ENCODE peak calls at places on chromosomes 1 and 21, in ten cellular contexts. S is NB4, O is HFF-Myc, V is neural crest cell, M is A549, Y is BE2C, Q is AG04450, I is body of pancreas, G is tibial artery, E is cardiac fibroblast. H is an unnamed sample.

GRCh38 chr21:45590246-45590725 is 48.0 kb upstream of the SLC19A1 start:
- DNase-seq in S (peak; percentile 62), O (no peak), V (peak; percentile 30), M (peak; percentile 46), Y (peak; percentile 79), Q (no peak), I (peak; percentile 78), G (peak; percentile 36), E (peak; percentile 68), H (peak; percentile 64)

GRCh38 chr21:10521091-10521598 is at the start of gene TPTE:
- DNase-seq in S (no peak), O (no peak), V (no peak), M (no peak), Y (peak; percentile 6), Q (no peak), I (no peak), G (no peak), E (no peak), H (no peak)

GRCh38 chr1:174877208-174877673 is 122.5 kb upstream of the CACYBP start:
- DNase-seq in S (no peak), O (no peak), V (no peak), M (no peak), Y (no peak), Q (no peak), I (peak; percentile 59), G (no peak), E (no peak), H (no peak)

GRCh38 chr1:180568211-180568610 is 9.4 kb downstream of the OVAAL start:
- DNase-seq in S (no peak), O (no peak), V (no peak), M (no peak), Y (no peak), Q (no peak), I (no peak), G (no peak), E (no peak), H (no peak)

GRCh38 chr1:51317798-51318197 is 12.6 kb downstream of the TTC39A start:
- DNase-seq in S (no peak), O (no peak), V (no peak), M (no peak), Y (no peak), Q (no peak), I (no peak), G (no peak), E (no peak), H (no peak)

GRCh38 chr1:202234331-202235002 is 40.9 kb downstream of the LGR6 start:
- DNase-seq in S (no peak), O (no peak), V (no peak), M (peak; percentile 61), Y (no peak), Q (no peak), I (no peak), G (no peak), E (peak; percentile 52), H (no peak)

GRCh38 chr1:186722711-186723309 is 42.6 kb upstream of the PTGS2 start:
- DNase-seq in S (peak; percentile 49), O (peak; percentile 42), V (no peak), M (peak; percentile 66), Y (peak; percentile 45), Q (peak; percentile 11), I (no peak), G (peak; percentile 21), E (peak; percentile 72), H (peak; percentile 9)

GRCh38 chr1:32769524-32770220 is 47.5 kb downstream of the YARS1 start:
- DNase-seq in S (no peak), O (no peak), V (no peak), M (peak; percentile 55), Y (no peak), Q (no peak), I (no peak), G (no peak), E (peak; percentile 44), H (no peak)

GRCh38 chr1:32194984-32195383 is 5.4 kb upstream of the CCDC28B start:
- DNase-seq in S (no peak), O (no peak), V (no peak), M (no peak), Y (no peak), Q (no peak), I (no peak), G (no peak), E (no peak), H (no peak)

GRCh38 chr1:236774926-236775325 is 20.2 kb upstream of the MTR start:
- DNase-seq in S (no peak), O (no peak), V (no peak), M (peak; percentile 37), Y (no peak), Q (no peak), I (no peak), G (no peak), E (peak; percentile 38), H (no peak)

GRCh38 chr1:216119600-216119999 is 303.6 kb downstream of the USH2A start:
- DNase-seq in S (peak; percentile 43), O (peak; percentile 20), V (no peak), M (peak; percentile 39), Y (peak; percentile 23), Q (peak; percentile 11), I (no peak), G (no peak), E (peak; percentile 39), H (no peak)

GRCh38 chr1:96361251-96361856 is 360.2 kb upstream of the PTBP2 start:
- DNase-seq in S (peak; percentile 30), O (no peak), V (no peak), M (no peak), Y (no peak), Q (no peak), I (no peak), G (no peak), E (no peak), H (no peak)

GRCh38 chr1:41500378-41500777 is 15.9 kb upstream of the EDN2 start:
- DNase-seq in S (no peak), O (no peak), V (no peak), M (peak; percentile 52), Y (no peak), Q (no peak), I (peak; percentile 92), G (peak; percentile 45), E (no peak), H (no peak)

DNA sequence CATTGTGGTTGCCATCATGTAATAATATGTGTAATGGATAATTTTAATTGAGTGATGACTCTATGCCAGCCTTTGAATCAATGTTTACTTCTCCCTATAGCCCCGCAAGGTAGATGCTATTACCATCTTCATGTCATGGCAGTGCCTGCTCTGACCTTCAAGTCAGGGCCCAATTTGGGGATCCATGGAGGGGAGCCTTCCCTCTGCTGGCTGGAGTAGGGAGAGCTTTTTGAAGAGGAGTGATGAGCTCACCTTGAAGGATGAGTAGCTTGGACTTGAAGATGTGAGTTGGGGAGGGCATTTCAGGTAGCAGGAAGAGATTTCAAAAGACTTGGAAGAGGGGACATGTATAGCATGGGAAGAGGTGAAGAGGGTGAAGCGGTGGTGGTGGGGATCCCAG is 189.2 kb downstream of the FOXD2 start:
- DNase-seq in S (no peak), O (no peak), V (no peak), M (no peak), Y (no peak), Q (no peak), I (no peak), G (no peak), E (no peak), H (no peak)
- TF ChIP-seq CTCF in S (no peak), O (peak; percentile 5), V (peak; percentile 11), M (no peak), Y (no peak), Q (no peak), I (no peak), G (no peak), E (no peak), H (no peak)

DNA sequence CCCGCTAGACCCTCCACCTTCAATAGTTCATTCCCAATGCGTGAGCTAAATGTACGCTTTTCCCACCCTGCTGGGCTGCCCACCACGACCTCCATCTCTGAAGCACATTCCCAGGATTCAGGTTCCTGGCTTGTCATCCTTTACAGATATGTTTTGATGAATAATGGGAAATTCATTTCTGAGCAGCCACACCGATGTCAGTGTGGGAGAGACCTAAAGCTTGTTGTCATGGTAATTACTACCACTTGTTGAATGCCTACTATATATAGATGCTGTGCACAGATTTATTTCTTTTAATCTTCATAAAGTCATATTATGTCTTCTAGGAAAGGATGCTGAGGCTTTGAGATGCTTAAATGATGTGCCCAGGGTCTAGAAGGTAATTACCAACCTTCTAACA is 8.0 kb downstream of the RCSD1 start:
- DNase-seq in S (no peak), O (no peak), V (no peak), M (no peak), Y (no peak), Q (no peak), I (no peak), G (no peak), E (no peak), H (no peak)
- TF ChIP-seq CTCF in S (no peak), O (no peak), V (no peak), M (no peak), Y (no peak), Q (no peak), I (no peak), G (no peak), E (no peak), H (no peak)

DNA sequence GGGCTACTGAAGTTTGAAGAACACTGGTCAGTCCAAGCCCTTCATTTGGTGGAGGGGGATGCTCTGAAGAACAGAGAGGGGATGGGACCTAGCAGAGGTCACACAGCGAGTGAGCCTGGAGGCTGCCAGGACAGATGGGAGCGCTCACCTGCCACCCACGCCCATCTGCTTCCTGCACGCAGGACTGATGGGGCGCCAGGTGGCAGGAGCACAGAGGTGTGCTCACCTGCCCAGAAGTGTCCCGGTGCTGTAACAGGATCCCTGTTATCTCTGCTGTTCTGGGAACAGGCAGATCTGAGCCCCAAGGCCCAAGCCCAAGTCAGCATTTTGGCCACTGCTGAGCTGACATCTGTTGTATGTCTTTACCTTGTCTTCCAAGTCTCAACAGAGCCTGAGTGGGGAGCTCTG is 40.5 kb downstream of the EPHB2 start:
- DNase-seq in S (no peak), O (no peak), V (no peak), M (no peak), Y (no peak), Q (no peak), I (peak; percentile 30), G (no peak), E (no peak), H (no peak)
- TF ChIP-seq CTCF in S (no peak), O (no peak), V (no peak), M (no peak), Y (no peak), Q (no peak), I (no peak), G (no peak), E (no peak), H (no peak)

DNA sequence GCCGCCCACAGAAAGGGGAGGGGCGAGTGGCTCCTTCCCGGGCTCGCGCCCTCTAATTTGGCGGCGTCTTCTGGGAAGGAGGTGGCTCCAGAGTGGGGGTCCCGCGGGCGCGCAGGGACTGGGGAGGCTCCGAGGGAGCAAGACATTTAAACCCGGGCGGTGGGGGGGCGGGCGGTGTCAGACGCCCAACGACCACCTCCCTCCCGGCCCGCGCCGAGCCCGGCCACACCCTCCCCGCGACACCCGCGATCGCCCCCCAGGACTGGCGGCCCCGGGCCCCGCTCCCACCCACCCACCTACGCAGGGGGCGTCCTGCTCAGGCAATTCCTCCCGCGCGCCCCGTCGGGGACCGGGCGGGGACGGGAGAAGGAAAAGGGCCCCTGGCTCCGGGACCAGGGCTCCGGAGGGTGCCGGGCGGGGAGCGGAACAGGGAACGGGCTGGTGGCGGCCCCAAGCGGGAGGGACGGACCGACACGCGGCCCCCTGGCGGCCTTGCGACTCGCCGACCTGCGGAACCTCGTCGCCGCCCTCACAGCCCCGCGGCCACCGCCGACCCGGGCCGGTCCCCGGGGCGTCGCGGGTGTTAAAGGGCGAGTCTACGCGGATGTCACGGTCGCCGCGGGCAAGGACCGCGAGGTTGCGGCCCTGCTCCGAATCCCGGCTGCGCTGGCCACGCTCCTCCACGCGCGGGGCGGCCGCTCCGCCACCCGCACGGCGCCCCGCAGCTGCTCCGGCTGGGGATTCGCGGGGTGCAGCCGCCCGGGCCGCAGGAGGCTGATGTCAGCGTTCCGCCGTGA is 94.0 kb upstream of the FMN2 start:
- DNase-seq in S (no peak), O (no peak), V (peak; percentile 52), M (peak; percentile 45), Y (peak; percentile 55), Q (no peak), I (peak; percentile 23), G (no peak), E (no peak), H (peak; percentile 74)
- TF ChIP-seq CTCF in S (no peak), O (peak; percentile 10), V (peak; percentile 62), M (peak; percentile 50), Y (peak; percentile 27), Q (peak; percentile 13), I (peak; percentile 38), G (no peak), E (no peak), H (peak; percentile 38)